ENCODE peak calls at places on chromosomes 12 and 14, in four cellular contexts. Z is brain microvascular endothelial cell; E is activated naive CD4-positive, alpha-beta T cell treated with anti-CD3 and anti-CD28 coated beads, Interleukin-2, amount 50 U/mL, for 72 hours; L is CD8-positive, alpha-beta T cell. C is an unnamed sample.

GRCh38 chr12:92000587-92000986 is 145.1 kb downstream of the BTG1 start:
- DNase-seq in Z (no peak), E (no peak), L (no peak), C (no peak)

GRCh38 chr14:87102979-87103378 is 890.0 kb downstream of the GALC start:
- DNase-seq in Z (no peak), E (no peak), L (no peak), C (no peak)

GRCh38 chr12:131784909-131785762 is 43.1 kb upstream of the MMP17 start:
- DNase-seq in Z (peak), E (no peak), L (no peak), C (no peak)

GRCh38 chr14:65214741-65215140 is 112.4 kb upstream of the MAX start:
- DNase-seq in Z (no peak), E (no peak), L (no peak), C (no peak)

GRCh38 chr12:8829128-8829524 is 6.7 kb downstream of the A2ML1 start:
- DNase-seq in Z (no peak), E (no peak), L (no peak), C (no peak)

GRCh38 chr12:124332068-124332672 is 37.3 kb downstream of the RFLNA start:
- DNase-seq in Z (no peak), E (no peak), L (no peak), C (no peak)

GRCh38 chr12:66978802-66979201 is 290.4 kb upstream of the CAND1 start:
- DNase-seq in Z (no peak), E (no peak), L (no peak), C (no peak)

GRCh38 chr14:39614292-39614923 is 182.2 kb upstream of the FBXO33 start:
- DNase-seq in Z (no peak), E (no peak), L (no peak), C (no peak)

GRCh38 chr14:64387232-64387737 is 868 bp upstream of the MTHFD1 start:
- DNase-seq in Z (peak), E (no peak), L (peak), C (no peak)

GRCh38 chr14:29896354-29896768 is 31.3 kb downstream of the PRKD1 start:
- DNase-seq in Z (no peak), E (no peak), L (no peak), C (no peak)

GRCh38 chr14:21476526-21476924 is 234 bp downstream of the RAB2B start:
- DNase-seq in Z (no peak), E (peak), L (no peak), C (no peak)

GRCh38 chr12:112741106-112741505 is 50.4 kb upstream of the RPH3A start:
- DNase-seq in Z (no peak), E (no peak), L (no peak), C (no peak)

GRCh38 chr12:66188584-66189475 is at the start of gene IRAK3:
- DNase-seq in Z (no peak), E (no peak), L (peak), C (peak)

GRCh38 chr12:59046763-59047534 is 126.6 kb upstream of the LRIG3 start:
- DNase-seq in Z (no peak), E (no peak), L (no peak), C (no peak)

GRCh38 chr12:124503305-124503704 is 64.1 kb downstream of the NCOR2 start:
- DNase-seq in Z (no peak), E (no peak), L (no peak), C (no peak)

GRCh38 chr12:129605666-129606065 is 298.2 kb downstream of the TMEM132D start:
- DNase-seq in Z (peak), E (no peak), L (no peak), C (no peak)

GRCh38 chr14:79573486-79573885 is 637.8 kb downstream of the DIO2 start:
- DNase-seq in Z (peak), E (no peak), L (no peak), C (peak)

GRCh38 chr12:101570022-101570421 is 24.7 kb upstream of the MYBPC1 start:
- DNase-seq in Z (peak), E (no peak), L (no peak), C (peak)

GRCh38 chr14:51210594-51210993 is 29.5 kb upstream of the TMX1 start:
- DNase-seq in Z (no peak), E (no peak), L (no peak), C (no peak)

C was measured in KBM-7.